ENCODE peak calls at places on chromosomes 4 and X, in six cellular contexts. One of them, this sample, is unnamed.

GRCh38 chrX:100647095-100647494 is 3.1 kb downstream of the SRPX2 start:
- DNase-seq in uterus: peak
- DNase-seq in ACHN: no peak
- DNase-seq in activated CD4-positive, alpha-beta T cell treated with anti-CD3 and anti-CD28 coated beads, Interleukin-2, amount 10 ng/mL, durations not matched to agents 7 days and 5 days: no peak
- DNase-seq in stimulated activated CD4-positive, alpha-beta T cell treated with anti-CD3 and anti-CD28 coated beads, Interleukin-2, amount 100 ng/mL, for 24 hours: no peak
- DNase-seq in effector memory CD4-positive, alpha-beta T cell: no peak
- DNase-seq in this sample: no peak

GRCh38 chr4:119014658-119015057 is 121.0 kb upstream of the MYOZ2 start:
- DNase-seq in uterus: no peak
- DNase-seq in ACHN: no peak
- DNase-seq in activated CD4-positive, alpha-beta T cell treated with anti-CD3 and anti-CD28 coated beads, Interleukin-2, amount 10 ng/mL, durations not matched to agents 7 days and 5 days: no peak
- DNase-seq in stimulated activated CD4-positive, alpha-beta T cell treated with anti-CD3 and anti-CD28 coated beads, Interleukin-2, amount 100 ng/mL, for 24 hours: no peak
- DNase-seq in effector memory CD4-positive, alpha-beta T cell: no peak
- DNase-seq in this sample: no peak

GRCh38 chr4:105944535-105944934 is 49.3 kb downstream of the NPNT start:
- DNase-seq in uterus: no peak
- DNase-seq in ACHN: no peak
- DNase-seq in activated CD4-positive, alpha-beta T cell treated with anti-CD3 and anti-CD28 coated beads, Interleukin-2, amount 10 ng/mL, durations not matched to agents 7 days and 5 days: no peak
- DNase-seq in stimulated activated CD4-positive, alpha-beta T cell treated with anti-CD3 and anti-CD28 coated beads, Interleukin-2, amount 100 ng/mL, for 24 hours: no peak
- DNase-seq in effector memory CD4-positive, alpha-beta T cell: no peak
- DNase-seq in this sample: no peak

GRCh38 chr4:1783970-1784369 is 9.1 kb upstream of the FGFR3 start:
- DNase-seq in uterus: no peak
- DNase-seq in ACHN: no peak
- DNase-seq in activated CD4-positive, alpha-beta T cell treated with anti-CD3 and anti-CD28 coated beads, Interleukin-2, amount 10 ng/mL, durations not matched to agents 7 days and 5 days: no peak
- DNase-seq in stimulated activated CD4-positive, alpha-beta T cell treated with anti-CD3 and anti-CD28 coated beads, Interleukin-2, amount 100 ng/mL, for 24 hours: no peak
- DNase-seq in effector memory CD4-positive, alpha-beta T cell: no peak
- DNase-seq in this sample: no peak

GRCh38 chrX:27728291-27728690 is 79.5 kb upstream of the MAGEB10 start:
- DNase-seq in uterus: no peak
- DNase-seq in ACHN: no peak
- DNase-seq in activated CD4-positive, alpha-beta T cell treated with anti-CD3 and anti-CD28 coated beads, Interleukin-2, amount 10 ng/mL, durations not matched to agents 7 days and 5 days: no peak
- DNase-seq in stimulated activated CD4-positive, alpha-beta T cell treated with anti-CD3 and anti-CD28 coated beads, Interleukin-2, amount 100 ng/mL, for 24 hours: no peak
- DNase-seq in effector memory CD4-positive, alpha-beta T cell: no peak
- DNase-seq in this sample: no peak

GRCh38 chr4:40206421-40206820 is 9.6 kb downstream of the RHOH start:
- DNase-seq in uterus: no peak
- DNase-seq in ACHN: no peak
- DNase-seq in activated CD4-positive, alpha-beta T cell treated with anti-CD3 and anti-CD28 coated beads, Interleukin-2, amount 10 ng/mL, durations not matched to agents 7 days and 5 days: peak
- DNase-seq in stimulated activated CD4-positive, alpha-beta T cell treated with anti-CD3 and anti-CD28 coated beads, Interleukin-2, amount 100 ng/mL, for 24 hours: no peak
- DNase-seq in effector memory CD4-positive, alpha-beta T cell: no peak
- DNase-seq in this sample: no peak

GRCh38 chrX:19602866-19603620 is 87.7 kb upstream of the MAP3K15 start:
- DNase-seq in uterus: no peak
- DNase-seq in ACHN: peak
- DNase-seq in activated CD4-positive, alpha-beta T cell treated with anti-CD3 and anti-CD28 coated beads, Interleukin-2, amount 10 ng/mL, durations not matched to agents 7 days and 5 days: no peak
- DNase-seq in stimulated activated CD4-positive, alpha-beta T cell treated with anti-CD3 and anti-CD28 coated beads, Interleukin-2, amount 100 ng/mL, for 24 hours: no peak
- DNase-seq in effector memory CD4-positive, alpha-beta T cell: no peak
- DNase-seq in this sample: no peak

GRCh38 chr4:7291372-7292135 is 99.2 kb downstream of the SORCS2 start:
- DNase-seq in uterus: peak
- DNase-seq in ACHN: no peak
- DNase-seq in activated CD4-positive, alpha-beta T cell treated with anti-CD3 and anti-CD28 coated beads, Interleukin-2, amount 10 ng/mL, durations not matched to agents 7 days and 5 days: no peak
- DNase-seq in stimulated activated CD4-positive, alpha-beta T cell treated with anti-CD3 and anti-CD28 coated beads, Interleukin-2, amount 100 ng/mL, for 24 hours: no peak
- DNase-seq in effector memory CD4-positive, alpha-beta T cell: no peak
- DNase-seq in this sample: no peak

GRCh38 chrX:131146702-131147101 is 88.6 kb downstream of the ARHGAP36 start:
- DNase-seq in uterus: no peak
- DNase-seq in ACHN: no peak
- DNase-seq in activated CD4-positive, alpha-beta T cell treated with anti-CD3 and anti-CD28 coated beads, Interleukin-2, amount 10 ng/mL, durations not matched to agents 7 days and 5 days: no peak
- DNase-seq in stimulated activated CD4-positive, alpha-beta T cell treated with anti-CD3 and anti-CD28 coated beads, Interleukin-2, amount 100 ng/mL, for 24 hours: no peak
- DNase-seq in effector memory CD4-positive, alpha-beta T cell: no peak
- DNase-seq in this sample: no peak

GRCh38 chrX:47566841-47567240 is 5.8 kb downstream of the ARAF start:
- DNase-seq in uterus: no peak
- DNase-seq in ACHN: no peak
- DNase-seq in activated CD4-positive, alpha-beta T cell treated with anti-CD3 and anti-CD28 coated beads, Interleukin-2, amount 10 ng/mL, durations not matched to agents 7 days and 5 days: no peak
- DNase-seq in stimulated activated CD4-positive, alpha-beta T cell treated with anti-CD3 and anti-CD28 coated beads, Interleukin-2, amount 100 ng/mL, for 24 hours: no peak
- DNase-seq in effector memory CD4-positive, alpha-beta T cell: no peak
- DNase-seq in this sample: no peak

GRCh38 chr4:111937368-111937767 is 207.9 kb upstream of the FAM241A start:
- DNase-seq in uterus: no peak
- DNase-seq in ACHN: peak
- DNase-seq in activated CD4-positive, alpha-beta T cell treated with anti-CD3 and anti-CD28 coated beads, Interleukin-2, amount 10 ng/mL, durations not matched to agents 7 days and 5 days: no peak
- DNase-seq in stimulated activated CD4-positive, alpha-beta T cell treated with anti-CD3 and anti-CD28 coated beads, Interleukin-2, amount 100 ng/mL, for 24 hours: no peak
- DNase-seq in effector memory CD4-positive, alpha-beta T cell: no peak
- DNase-seq in this sample: no peak

GRCh38 chr4:103934178-103934789 is 214.5 kb upstream of the TACR3 start:
- DNase-seq in uterus: no peak
- DNase-seq in ACHN: peak
- DNase-seq in activated CD4-positive, alpha-beta T cell treated with anti-CD3 and anti-CD28 coated beads, Interleukin-2, amount 10 ng/mL, durations not matched to agents 7 days and 5 days: peak
- DNase-seq in stimulated activated CD4-positive, alpha-beta T cell treated with anti-CD3 and anti-CD28 coated beads, Interleukin-2, amount 100 ng/mL, for 24 hours: no peak
- DNase-seq in effector memory CD4-positive, alpha-beta T cell: no peak
- DNase-seq in this sample: no peak

GRCh38 chr4:8164194-8164565 is 5.6 kb upstream of the ABLIM2 start:
- DNase-seq in uterus: no peak
- DNase-seq in ACHN: no peak
- DNase-seq in activated CD4-positive, alpha-beta T cell treated with anti-CD3 and anti-CD28 coated beads, Interleukin-2, amount 10 ng/mL, durations not matched to agents 7 days and 5 days: no peak
- DNase-seq in stimulated activated CD4-positive, alpha-beta T cell treated with anti-CD3 and anti-CD28 coated beads, Interleukin-2, amount 100 ng/mL, for 24 hours: no peak
- DNase-seq in effector memory CD4-positive, alpha-beta T cell: no peak
- DNase-seq in this sample: no peak

GRCh38 chr4:186037692-186038658 is 31.0 kb upstream of the TLR3 start:
- DNase-seq in uterus: peak
- DNase-seq in ACHN: peak
- DNase-seq in activated CD4-positive, alpha-beta T cell treated with anti-CD3 and anti-CD28 coated beads, Interleukin-2, amount 10 ng/mL, durations not matched to agents 7 days and 5 days: peak
- DNase-seq in stimulated activated CD4-positive, alpha-beta T cell treated with anti-CD3 and anti-CD28 coated beads, Interleukin-2, amount 100 ng/mL, for 24 hours: no peak
- DNase-seq in effector memory CD4-positive, alpha-beta T cell: no peak
- DNase-seq in this sample: no peak

GRCh38 chr4:33493231-33493630 is 2751.1 kb downstream of the ARAP2 start:
- DNase-seq in uterus: no peak
- DNase-seq in ACHN: no peak
- DNase-seq in activated CD4-positive, alpha-beta T cell treated with anti-CD3 and anti-CD28 coated beads, Interleukin-2, amount 10 ng/mL, durations not matched to agents 7 days and 5 days: no peak
- DNase-seq in stimulated activated CD4-positive, alpha-beta T cell treated with anti-CD3 and anti-CD28 coated beads, Interleukin-2, amount 100 ng/mL, for 24 hours: no peak
- DNase-seq in effector memory CD4-positive, alpha-beta T cell: no peak
- DNase-seq in this sample: no peak

GRCh38 chr4:150682126-150682525 is 100.2 kb downstream of the MAB21L2 start:
- DNase-seq in uterus: no peak
- DNase-seq in ACHN: no peak
- DNase-seq in activated CD4-positive, alpha-beta T cell treated with anti-CD3 and anti-CD28 coated beads, Interleukin-2, amount 10 ng/mL, durations not matched to agents 7 days and 5 days: no peak
- DNase-seq in stimulated activated CD4-positive, alpha-beta T cell treated with anti-CD3 and anti-CD28 coated beads, Interleukin-2, amount 100 ng/mL, for 24 hours: no peak
- DNase-seq in effector memory CD4-positive, alpha-beta T cell: no peak
- DNase-seq in this sample: no peak

GRCh38 chr4:185211641-185212040 is 2.2 kb downstream of the SNX25 start:
- DNase-seq in uterus: no peak
- DNase-seq in ACHN: no peak
- DNase-seq in activated CD4-positive, alpha-beta T cell treated with anti-CD3 and anti-CD28 coated beads, Interleukin-2, amount 10 ng/mL, durations not matched to agents 7 days and 5 days: no peak
- DNase-seq in stimulated activated CD4-positive, alpha-beta T cell treated with anti-CD3 and anti-CD28 coated beads, Interleukin-2, amount 100 ng/mL, for 24 hours: no peak
- DNase-seq in effector memory CD4-positive, alpha-beta T cell: no peak
- DNase-seq in this sample: no peak

GRCh38 chr4:139275281-139275735 is 4.7 kb downstream of the MGARP start:
- DNase-seq in uterus: no peak
- DNase-seq in ACHN: no peak
- DNase-seq in activated CD4-positive, alpha-beta T cell treated with anti-CD3 and anti-CD28 coated beads, Interleukin-2, amount 10 ng/mL, durations not matched to agents 7 days and 5 days: no peak
- DNase-seq in stimulated activated CD4-positive, alpha-beta T cell treated with anti-CD3 and anti-CD28 coated beads, Interleukin-2, amount 100 ng/mL, for 24 hours: no peak
- DNase-seq in effector memory CD4-positive, alpha-beta T cell: no peak
- DNase-seq in this sample: no peak

GRCh38 chr4:183399166-183399565 is 45.3 kb upstream of the CDKN2AIP start:
- DNase-seq in uterus: no peak
- DNase-seq in ACHN: no peak
- DNase-seq in activated CD4-positive, alpha-beta T cell treated with anti-CD3 and anti-CD28 coated beads, Interleukin-2, amount 10 ng/mL, durations not matched to agents 7 days and 5 days: no peak
- DNase-seq in stimulated activated CD4-positive, alpha-beta T cell treated with anti-CD3 and anti-CD28 coated beads, Interleukin-2, amount 100 ng/mL, for 24 hours: no peak
- DNase-seq in effector memory CD4-positive, alpha-beta T cell: no peak
- DNase-seq in this sample: no peak

GRCh38 chr4:68368566-68369473 is 18.9 kb upstream of the YTHDC1 start:
- DNase-seq in uterus: no peak
- DNase-seq in ACHN: peak
- DNase-seq in activated CD4-positive, alpha-beta T cell treated with anti-CD3 and anti-CD28 coated beads, Interleukin-2, amount 10 ng/mL, durations not matched to agents 7 days and 5 days: no peak
- DNase-seq in stimulated activated CD4-positive, alpha-beta T cell treated with anti-CD3 and anti-CD28 coated beads, Interleukin-2, amount 100 ng/mL, for 24 hours: no peak
- DNase-seq in effector memory CD4-positive, alpha-beta T cell: no peak
- DNase-seq in this sample: no peak

GRCh38 chr4:38069271-38069760 is 109.1 kb downstream of the PTTG2 start:
- DNase-seq in uterus: peak
- DNase-seq in ACHN: no peak
- DNase-seq in activated CD4-positive, alpha-beta T cell treated with anti-CD3 and anti-CD28 coated beads, Interleukin-2, amount 10 ng/mL, durations not matched to agents 7 days and 5 days: peak
- DNase-seq in stimulated activated CD4-positive, alpha-beta T cell treated with anti-CD3 and anti-CD28 coated beads, Interleukin-2, amount 100 ng/mL, for 24 hours: no peak
- DNase-seq in effector memory CD4-positive, alpha-beta T cell: no peak
- DNase-seq in this sample: no peak

GRCh38 chr4:25551608-25552007 is 104.0 kb upstream of the SLC34A2 start:
- DNase-seq in uterus: no peak
- DNase-seq in ACHN: no peak
- DNase-seq in activated CD4-positive, alpha-beta T cell treated with anti-CD3 and anti-CD28 coated beads, Interleukin-2, amount 10 ng/mL, durations not matched to agents 7 days and 5 days: no peak
- DNase-seq in stimulated activated CD4-positive, alpha-beta T cell treated with anti-CD3 and anti-CD28 coated beads, Interleukin-2, amount 100 ng/mL, for 24 hours: no peak
- DNase-seq in effector memory CD4-positive, alpha-beta T cell: no peak
- DNase-seq in this sample: no peak

GRCh38 chrX:154505726-154506125 is 10.3 kb downstream of the FAM3A start:
- DNase-seq in uterus: no peak
- DNase-seq in ACHN: no peak
- DNase-seq in activated CD4-positive, alpha-beta T cell treated with anti-CD3 and anti-CD28 coated beads, Interleukin-2, amount 10 ng/mL, durations not matched to agents 7 days and 5 days: no peak
- DNase-seq in stimulated activated CD4-positive, alpha-beta T cell treated with anti-CD3 and anti-CD28 coated beads, Interleukin-2, amount 100 ng/mL, for 24 hours: no peak
- DNase-seq in effector memory CD4-positive, alpha-beta T cell: no peak
- DNase-seq in this sample: no peak

GRCh38 chr4:118964891-118965411 is 76.3 kb downstream of the SYNPO2 start:
- DNase-seq in uterus: peak
- DNase-seq in ACHN: no peak
- DNase-seq in activated CD4-positive, alpha-beta T cell treated with anti-CD3 and anti-CD28 coated beads, Interleukin-2, amount 10 ng/mL, durations not matched to agents 7 days and 5 days: no peak
- DNase-seq in stimulated activated CD4-positive, alpha-beta T cell treated with anti-CD3 and anti-CD28 coated beads, Interleukin-2, amount 100 ng/mL, for 24 hours: no peak
- DNase-seq in effector memory CD4-positive, alpha-beta T cell: no peak
- DNase-seq in this sample: no peak

GRCh38 chr4:56410247-56410646 is 23.0 kb upstream of the AASDH start:
- DNase-seq in uterus: peak
- DNase-seq in ACHN: peak
- DNase-seq in activated CD4-positive, alpha-beta T cell treated with anti-CD3 and anti-CD28 coated beads, Interleukin-2, amount 10 ng/mL, durations not matched to agents 7 days and 5 days: no peak
- DNase-seq in stimulated activated CD4-positive, alpha-beta T cell treated with anti-CD3 and anti-CD28 coated beads, Interleukin-2, amount 100 ng/mL, for 24 hours: no peak
- DNase-seq in effector memory CD4-positive, alpha-beta T cell: no peak
- DNase-seq in this sample: no peak

GRCh38 chrX:42714981-42715688 is 62.8 kb downstream of the PPP1R2C start:
- DNase-seq in uterus: no peak
- DNase-seq in ACHN: peak
- DNase-seq in activated CD4-positive, alpha-beta T cell treated with anti-CD3 and anti-CD28 coated beads, Interleukin-2, amount 10 ng/mL, durations not matched to agents 7 days and 5 days: peak
- DNase-seq in stimulated activated CD4-positive, alpha-beta T cell treated with anti-CD3 and anti-CD28 coated beads, Interleukin-2, amount 100 ng/mL, for 24 hours: peak
- DNase-seq in effector memory CD4-positive, alpha-beta T cell: peak
- DNase-seq in this sample: no peak

GRCh38 chr4:137755033-137755471 is 222.8 kb upstream of the PCDH18 start:
- DNase-seq in uterus: no peak
- DNase-seq in ACHN: peak
- DNase-seq in activated CD4-positive, alpha-beta T cell treated with anti-CD3 and anti-CD28 coated beads, Interleukin-2, amount 10 ng/mL, durations not matched to agents 7 days and 5 days: no peak
- DNase-seq in stimulated activated CD4-positive, alpha-beta T cell treated with anti-CD3 and anti-CD28 coated beads, Interleukin-2, amount 100 ng/mL, for 24 hours: no peak
- DNase-seq in effector memory CD4-positive, alpha-beta T cell: no peak
- DNase-seq in this sample: no peak

GRCh38 chr4:53558061-53558801 is 33.1 kb downstream of the LNX1 start:
- DNase-seq in uterus: no peak
- DNase-seq in ACHN: no peak
- DNase-seq in activated CD4-positive, alpha-beta T cell treated with anti-CD3 and anti-CD28 coated beads, Interleukin-2, amount 10 ng/mL, durations not matched to agents 7 days and 5 days: no peak
- DNase-seq in stimulated activated CD4-positive, alpha-beta T cell treated with anti-CD3 and anti-CD28 coated beads, Interleukin-2, amount 100 ng/mL, for 24 hours: no peak
- DNase-seq in effector memory CD4-positive, alpha-beta T cell: no peak
- DNase-seq in this sample: no peak

GRCh38 chrX:17542123-17542522 is 167.1 kb downstream of the NHS start:
- DNase-seq in uterus: no peak
- DNase-seq in ACHN: no peak
- DNase-seq in activated CD4-positive, alpha-beta T cell treated with anti-CD3 and anti-CD28 coated beads, Interleukin-2, amount 10 ng/mL, durations not matched to agents 7 days and 5 days: no peak
- DNase-seq in stimulated activated CD4-positive, alpha-beta T cell treated with anti-CD3 and anti-CD28 coated beads, Interleukin-2, amount 100 ng/mL, for 24 hours: no peak
- DNase-seq in effector memory CD4-positive, alpha-beta T cell: no peak
- DNase-seq in this sample: no peak

GRCh38 chrX:153775631-153776595 is 4.9 kb upstream of the SRPK3 start:
- DNase-seq in uterus: no peak
- DNase-seq in ACHN: no peak
- DNase-seq in activated CD4-positive, alpha-beta T cell treated with anti-CD3 and anti-CD28 coated beads, Interleukin-2, amount 10 ng/mL, durations not matched to agents 7 days and 5 days: no peak
- DNase-seq in stimulated activated CD4-positive, alpha-beta T cell treated with anti-CD3 and anti-CD28 coated beads, Interleukin-2, amount 100 ng/mL, for 24 hours: no peak
- DNase-seq in effector memory CD4-positive, alpha-beta T cell: no peak
- DNase-seq in this sample: peak

GRCh38 chr4:181685911-181686310 is 557.3 kb upstream of the TENM3 start:
- DNase-seq in uterus: no peak
- DNase-seq in ACHN: no peak
- DNase-seq in activated CD4-positive, alpha-beta T cell treated with anti-CD3 and anti-CD28 coated beads, Interleukin-2, amount 10 ng/mL, durations not matched to agents 7 days and 5 days: no peak
- DNase-seq in stimulated activated CD4-positive, alpha-beta T cell treated with anti-CD3 and anti-CD28 coated beads, Interleukin-2, amount 100 ng/mL, for 24 hours: no peak
- DNase-seq in effector memory CD4-positive, alpha-beta T cell: no peak
- DNase-seq in this sample: no peak

GRCh38 chr4:183995489-183996049 is 90.5 kb downstream of the STOX2 start:
- DNase-seq in uterus: no peak
- DNase-seq in ACHN: no peak
- DNase-seq in activated CD4-positive, alpha-beta T cell treated with anti-CD3 and anti-CD28 coated beads, Interleukin-2, amount 10 ng/mL, durations not matched to agents 7 days and 5 days: no peak
- DNase-seq in stimulated activated CD4-positive, alpha-beta T cell treated with anti-CD3 and anti-CD28 coated beads, Interleukin-2, amount 100 ng/mL, for 24 hours: no peak
- DNase-seq in effector memory CD4-positive, alpha-beta T cell: no peak
- DNase-seq in this sample: no peak

GRCh38 chrX:75989806-75990590 is 182.9 kb upstream of the PBDC1 start:
- DNase-seq in uterus: no peak
- DNase-seq in ACHN: no peak
- DNase-seq in activated CD4-positive, alpha-beta T cell treated with anti-CD3 and anti-CD28 coated beads, Interleukin-2, amount 10 ng/mL, durations not matched to agents 7 days and 5 days: no peak
- DNase-seq in stimulated activated CD4-positive, alpha-beta T cell treated with anti-CD3 and anti-CD28 coated beads, Interleukin-2, amount 100 ng/mL, for 24 hours: no peak
- DNase-seq in effector memory CD4-positive, alpha-beta T cell: no peak
- DNase-seq in this sample: no peak

GRCh38 chr4:43757147-43757546 is 691.5 kb downstream of the KCTD8 start:
- DNase-seq in uterus: no peak
- DNase-seq in ACHN: peak
- DNase-seq in activated CD4-positive, alpha-beta T cell treated with anti-CD3 and anti-CD28 coated beads, Interleukin-2, amount 10 ng/mL, durations not matched to agents 7 days and 5 days: no peak
- DNase-seq in stimulated activated CD4-positive, alpha-beta T cell treated with anti-CD3 and anti-CD28 coated beads, Interleukin-2, amount 100 ng/mL, for 24 hours: no peak
- DNase-seq in effector memory CD4-positive, alpha-beta T cell: no peak
- DNase-seq in this sample: no peak

GRCh38 chrX:108199691-108200090 is 108.1 kb downstream of the ATG4A start:
- DNase-seq in uterus: no peak
- DNase-seq in ACHN: peak
- DNase-seq in activated CD4-positive, alpha-beta T cell treated with anti-CD3 and anti-CD28 coated beads, Interleukin-2, amount 10 ng/mL, durations not matched to agents 7 days and 5 days: peak
- DNase-seq in stimulated activated CD4-positive, alpha-beta T cell treated with anti-CD3 and anti-CD28 coated beads, Interleukin-2, amount 100 ng/mL, for 24 hours: no peak
- DNase-seq in effector memory CD4-positive, alpha-beta T cell: no peak
- DNase-seq in this sample: no peak

GRCh38 chr4:173793937-173794510 is 264.0 kb upstream of the HAND2 start:
- DNase-seq in uterus: no peak
- DNase-seq in ACHN: no peak
- DNase-seq in activated CD4-positive, alpha-beta T cell treated with anti-CD3 and anti-CD28 coated beads, Interleukin-2, amount 10 ng/mL, durations not matched to agents 7 days and 5 days: no peak
- DNase-seq in stimulated activated CD4-positive, alpha-beta T cell treated with anti-CD3 and anti-CD28 coated beads, Interleukin-2, amount 100 ng/mL, for 24 hours: no peak
- DNase-seq in effector memory CD4-positive, alpha-beta T cell: no peak
- DNase-seq in this sample: no peak

GRCh38 chr4:24657768-24658617 is 73.6 kb upstream of the DHX15 start:
- DNase-seq in uterus: no peak
- DNase-seq in ACHN: peak
- DNase-seq in activated CD4-positive, alpha-beta T cell treated with anti-CD3 and anti-CD28 coated beads, Interleukin-2, amount 10 ng/mL, durations not matched to agents 7 days and 5 days: peak
- DNase-seq in stimulated activated CD4-positive, alpha-beta T cell treated with anti-CD3 and anti-CD28 coated beads, Interleukin-2, amount 100 ng/mL, for 24 hours: no peak
- DNase-seq in effector memory CD4-positive, alpha-beta T cell: no peak
- DNase-seq in this sample: no peak

GRCh38 chr4:82890913-82891727 is at the start of gene SEC31A:
- DNase-seq in uterus: peak
- DNase-seq in ACHN: peak
- DNase-seq in activated CD4-positive, alpha-beta T cell treated with anti-CD3 and anti-CD28 coated beads, Interleukin-2, amount 10 ng/mL, durations not matched to agents 7 days and 5 days: peak
- DNase-seq in stimulated activated CD4-positive, alpha-beta T cell treated with anti-CD3 and anti-CD28 coated beads, Interleukin-2, amount 100 ng/mL, for 24 hours: peak
- DNase-seq in effector memory CD4-positive, alpha-beta T cell: peak
- DNase-seq in this sample: peak

GRCh38 chr4:138978600-138978999 is 37.0 kb upstream of the NOCT start:
- DNase-seq in uterus: no peak
- DNase-seq in ACHN: no peak
- DNase-seq in activated CD4-positive, alpha-beta T cell treated with anti-CD3 and anti-CD28 coated beads, Interleukin-2, amount 10 ng/mL, durations not matched to agents 7 days and 5 days: no peak
- DNase-seq in stimulated activated CD4-positive, alpha-beta T cell treated with anti-CD3 and anti-CD28 coated beads, Interleukin-2, amount 100 ng/mL, for 24 hours: no peak
- DNase-seq in effector memory CD4-positive, alpha-beta T cell: no peak
- DNase-seq in this sample: no peak